ENCODE peak calls at places on chromosomes 1 and 21, in six cellular contexts. One of them, this sample, is unnamed.

GRCh38 chr1:102588536-102588935 is 519.8 kb downstream of the COL11A1 start:
- DNase-seq in coronary artery: no peak
- DNase-seq in left lung: no peak
- DNase-seq in fibroblast of mammary gland: no peak
- DNase-seq in GM13976: no peak
- DNase-seq in epithelial cell of esophagus: peak
- DNase-seq in this sample: no peak

GRCh38 chr1:114618606-114619005 is 37.2 kb upstream of the BCAS2 start:
- DNase-seq in epithelial cell of esophagus: peak
- DNase-seq in coronary artery: no peak
- DNase-seq in fibroblast of mammary gland: no peak
- DNase-seq in GM13976: no peak
- DNase-seq in left lung: no peak
- DNase-seq in this sample: no peak

GRCh38 chr1:246032111-246032551 is 474.9 kb downstream of the SMYD3 start:
- DNase-seq in epithelial cell of esophagus: no peak
- DNase-seq in left lung: no peak
- DNase-seq in coronary artery: no peak
- DNase-seq in fibroblast of mammary gland: no peak
- DNase-seq in GM13976: no peak
- DNase-seq in this sample: no peak

GRCh38 chr1:88935522-88936222 is 44.3 kb upstream of the GTF2B start:
- DNase-seq in coronary artery: no peak
- DNase-seq in GM13976: peak
- DNase-seq in left lung: no peak
- DNase-seq in fibroblast of mammary gland: peak
- DNase-seq in epithelial cell of esophagus: peak
- DNase-seq in this sample: no peak

GRCh38 chr1:1066403-1067283 is 7.5 kb downstream of the RNF223 start:
- DNase-seq in left lung: no peak
- DNase-seq in fibroblast of mammary gland: no peak
- DNase-seq in GM13976: no peak
- DNase-seq in epithelial cell of esophagus: peak
- DNase-seq in coronary artery: no peak
- DNase-seq in this sample: no peak

GRCh38 chr1:235011064-235011598 is 117.5 kb downstream of the TOMM20 start:
- DNase-seq in GM13976: peak
- DNase-seq in left lung: no peak
- DNase-seq in epithelial cell of esophagus: no peak
- DNase-seq in fibroblast of mammary gland: no peak
- DNase-seq in coronary artery: no peak
- DNase-seq in this sample: no peak

GRCh38 chr21:41170442-41170841 is 2.5 kb downstream of the BACE2 start:
- DNase-seq in left lung: no peak
- DNase-seq in fibroblast of mammary gland: peak
- DNase-seq in coronary artery: no peak
- DNase-seq in GM13976: peak
- DNase-seq in epithelial cell of esophagus: peak
- DNase-seq in this sample: no peak

GRCh38 chr1:198520524-198521254 is 19.8 kb downstream of the ATP6V1G3 start:
- DNase-seq in left lung: no peak
- DNase-seq in GM13976: peak
- DNase-seq in fibroblast of mammary gland: no peak
- DNase-seq in coronary artery: no peak
- DNase-seq in epithelial cell of esophagus: peak
- DNase-seq in this sample: no peak

GRCh38 chr1:155219592-155220031 is 11.1 kb downstream of the MTX1 start:
- DNase-seq in coronary artery: no peak
- DNase-seq in left lung: no peak
- DNase-seq in fibroblast of mammary gland: no peak
- DNase-seq in epithelial cell of esophagus: no peak
- DNase-seq in GM13976: no peak
- DNase-seq in this sample: no peak

GRCh38 chr21:25561668-25562641 is 45.3 kb downstream of the MRPL39 start:
- DNase-seq in left lung: peak
- DNase-seq in GM13976: peak
- DNase-seq in fibroblast of mammary gland: peak
- DNase-seq in coronary artery: peak
- DNase-seq in epithelial cell of esophagus: peak
- DNase-seq in this sample: no peak

GRCh38 chr1:55288245-55288644 is 73.1 kb upstream of the USP24 start:
- DNase-seq in epithelial cell of esophagus: no peak
- DNase-seq in coronary artery: no peak
- DNase-seq in left lung: no peak
- DNase-seq in GM13976: peak
- DNase-seq in fibroblast of mammary gland: peak
- DNase-seq in this sample: no peak

GRCh38 chr1:105914403-105914802 is 1142.1 kb upstream of the PRMT6 start:
- DNase-seq in left lung: no peak
- DNase-seq in coronary artery: no peak
- DNase-seq in epithelial cell of esophagus: no peak
- DNase-seq in GM13976: no peak
- DNase-seq in fibroblast of mammary gland: no peak
- DNase-seq in this sample: no peak

DNA sequence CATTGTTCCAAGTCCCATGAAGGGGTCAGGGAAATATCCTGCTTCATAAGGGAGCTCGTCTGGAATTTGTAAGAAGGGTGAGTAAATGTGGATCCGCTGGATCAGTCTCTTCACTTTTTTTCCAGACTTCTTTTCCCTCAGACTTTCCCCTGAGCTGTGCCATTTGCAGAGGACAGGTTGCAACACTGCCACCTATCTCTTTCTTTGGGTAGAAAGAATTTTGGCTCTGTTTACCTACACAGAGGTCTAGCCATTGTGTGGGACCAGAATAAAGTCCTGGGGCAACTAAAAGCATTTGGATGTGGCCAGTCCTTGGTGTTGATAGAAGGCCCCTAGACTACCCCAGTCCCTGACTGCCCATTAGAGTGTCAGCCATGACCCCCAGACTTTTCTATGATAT is 1146.7 kb upstream of the PRMT6 start:
- DNase-seq in GM13976: no peak
- DNase-seq in coronary artery: no peak
- DNase-seq in epithelial cell of esophagus: no peak
- DNase-seq in left lung: no peak
- DNase-seq in fibroblast of mammary gland: no peak
- DNase-seq in this sample: no peak
- TF ChIP-seq CTCF in GM13976: no peak
- TF ChIP-seq CTCF in coronary artery: no peak
- TF ChIP-seq CTCF in epithelial cell of esophagus: no peak
- TF ChIP-seq CTCF in left lung: no peak
- TF ChIP-seq CTCF in fibroblast of mammary gland: no peak
- TF ChIP-seq CTCF in this sample: peak

DNA sequence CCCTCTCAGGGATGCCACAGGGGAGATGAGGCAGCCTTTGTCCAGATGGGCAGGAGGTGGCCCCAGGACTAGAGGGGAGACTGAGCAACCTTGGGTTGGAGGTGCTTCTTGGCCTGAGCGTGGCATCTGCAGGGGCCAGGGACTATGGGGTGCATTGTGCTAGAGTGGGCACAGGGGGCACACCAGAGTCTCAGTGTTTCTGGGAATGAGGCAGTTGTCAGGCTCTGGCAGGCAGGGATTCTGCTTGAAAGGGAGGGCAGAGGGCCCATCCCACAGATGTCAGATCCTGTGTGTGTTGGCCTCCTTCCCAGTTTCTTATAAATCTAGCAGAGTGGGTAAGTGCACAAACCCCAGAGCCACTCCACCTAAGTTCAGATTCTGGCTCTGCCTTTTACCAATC is 13.7 kb downstream of the LGR6 start:
- DNase-seq in fibroblast of mammary gland: peak
- DNase-seq in coronary artery: no peak
- DNase-seq in left lung: no peak
- DNase-seq in GM13976: no peak
- DNase-seq in epithelial cell of esophagus: peak
- DNase-seq in this sample: no peak
- TF ChIP-seq CTCF in fibroblast of mammary gland: no peak
- TF ChIP-seq CTCF in coronary artery: no peak
- TF ChIP-seq CTCF in left lung: no peak
- TF ChIP-seq CTCF in GM13976: no peak
- TF ChIP-seq CTCF in epithelial cell of esophagus: no peak
- TF ChIP-seq CTCF in this sample: peak

GRCh38 chr1:160167580-160167979 is 16.2 kb downstream of the ATP1A4 start:
- DNase-seq in fibroblast of mammary gland: no peak
- DNase-seq in coronary artery: no peak
- DNase-seq in GM13976: no peak
- DNase-seq in epithelial cell of esophagus: no peak
- DNase-seq in left lung: no peak
- DNase-seq in this sample: no peak

GRCh38 chr1:160167056-160167455 is 15.7 kb downstream of the ATP1A4 start:
- DNase-seq in fibroblast of mammary gland: no peak
- DNase-seq in coronary artery: no peak
- DNase-seq in left lung: no peak
- DNase-seq in GM13976: no peak
- DNase-seq in epithelial cell of esophagus: peak
- DNase-seq in this sample: no peak

GRCh38 chr1:160168609-160169369 is 17.4 kb downstream of the ATP1A4 start:
- DNase-seq in coronary artery: peak
- DNase-seq in left lung: no peak
- DNase-seq in GM13976: no peak
- DNase-seq in epithelial cell of esophagus: no peak
- DNase-seq in fibroblast of mammary gland: peak
- DNase-seq in this sample: no peak

GRCh38 chr1:160166459-160166858 is 15.1 kb downstream of the ATP1A4 start:
- DNase-seq in coronary artery: no peak
- DNase-seq in epithelial cell of esophagus: no peak
- DNase-seq in fibroblast of mammary gland: no peak
- DNase-seq in left lung: no peak
- DNase-seq in GM13976: no peak
- DNase-seq in this sample: no peak

DNA sequence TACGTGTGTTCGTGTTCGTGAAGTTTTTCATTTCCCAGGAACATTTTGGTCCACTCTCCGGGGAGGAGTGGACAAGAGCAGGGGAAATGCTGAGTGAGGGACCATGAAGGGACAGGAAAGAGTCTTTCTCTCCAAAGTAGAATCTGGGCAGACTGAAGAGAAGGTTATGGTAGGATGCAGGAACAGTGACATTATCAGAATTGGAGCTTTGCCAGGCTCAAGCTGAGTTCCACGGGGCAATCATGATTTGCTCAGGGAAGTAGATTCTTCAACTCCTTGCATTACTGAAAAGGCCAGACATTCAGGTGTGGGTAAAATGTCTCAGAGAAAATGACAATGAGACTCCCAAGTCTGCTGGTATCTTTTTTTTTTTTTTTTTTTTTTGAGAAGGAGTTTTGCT is 16.6 kb downstream of the ATP1A4 start:
- DNase-seq in left lung: no peak
- DNase-seq in fibroblast of mammary gland: no peak
- DNase-seq in epithelial cell of esophagus: no peak
- DNase-seq in GM13976: no peak
- DNase-seq in coronary artery: no peak
- DNase-seq in this sample: no peak
- TF ChIP-seq CTCF in left lung: no peak
- TF ChIP-seq CTCF in fibroblast of mammary gland: no peak
- TF ChIP-seq CTCF in epithelial cell of esophagus: no peak
- TF ChIP-seq CTCF in GM13976: no peak
- TF ChIP-seq CTCF in coronary artery: no peak
- TF ChIP-seq CTCF in this sample: peak

GRCh38 chr21:33308586-33309490 is 15.9 kb upstream of the IFNAR1 start:
- DNase-seq in epithelial cell of esophagus: peak
- DNase-seq in fibroblast of mammary gland: peak
- DNase-seq in coronary artery: no peak
- DNase-seq in GM13976: peak
- DNase-seq in left lung: no peak
- DNase-seq in this sample: no peak
- TF ChIP-seq CTCF in epithelial cell of esophagus: no peak
- TF ChIP-seq CTCF in fibroblast of mammary gland: no peak
- TF ChIP-seq CTCF in coronary artery: no peak
- TF ChIP-seq CTCF in GM13976: no peak
- TF ChIP-seq CTCF in left lung: no peak
- TF ChIP-seq CTCF in this sample: peak

GRCh38 chr1:6465461-6466005 is 440 bp downstream of the TNFRSF25 start:
- DNase-seq in epithelial cell of esophagus: no peak
- DNase-seq in coronary artery: no peak
- DNase-seq in fibroblast of mammary gland: no peak
- DNase-seq in left lung: no peak
- DNase-seq in GM13976: no peak
- DNase-seq in this sample: no peak

GRCh38 chr1:6463120-6463412 is 2.9 kb downstream of the TNFRSF25 start:
- DNase-seq in coronary artery: no peak
- DNase-seq in epithelial cell of esophagus: no peak
- DNase-seq in GM13976: no peak
- DNase-seq in fibroblast of mammary gland: no peak
- DNase-seq in left lung: no peak
- DNase-seq in this sample: no peak

GRCh38 chr1:6464915-6465314 is 1.1 kb downstream of the TNFRSF25 start:
- DNase-seq in epithelial cell of esophagus: no peak
- DNase-seq in left lung: no peak
- DNase-seq in coronary artery: no peak
- DNase-seq in GM13976: no peak
- DNase-seq in fibroblast of mammary gland: no peak
- DNase-seq in this sample: no peak

GRCh38 chr1:6466023-6466422 is at the start of gene TNFRSF25:
- DNase-seq in GM13976: no peak
- DNase-seq in left lung: no peak
- DNase-seq in coronary artery: no peak
- DNase-seq in fibroblast of mammary gland: no peak
- DNase-seq in epithelial cell of esophagus: no peak
- DNase-seq in this sample: no peak

DNA sequence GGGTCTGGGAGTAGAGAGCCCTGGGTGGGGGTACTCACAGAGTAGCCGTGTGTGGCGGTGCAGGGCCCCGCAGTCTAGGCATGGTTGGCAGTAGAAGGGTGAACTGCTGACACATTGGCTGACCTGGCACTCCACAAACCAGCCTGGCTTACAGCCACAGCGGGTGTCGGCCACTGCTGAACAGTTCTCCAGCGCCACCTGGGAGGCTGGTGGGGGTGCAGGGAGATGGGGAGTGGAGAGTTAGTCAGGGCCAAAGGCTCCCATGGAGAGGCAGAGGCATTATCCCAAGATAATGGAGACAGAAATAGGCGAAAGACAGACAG is 1.5 kb downstream of the TNFRSF25 start:
- DNase-seq in GM13976: no peak
- DNase-seq in left lung: no peak
- DNase-seq in coronary artery: no peak
- DNase-seq in epithelial cell of esophagus: peak
- DNase-seq in fibroblast of mammary gland: no peak
- DNase-seq in this sample: no peak
- TF ChIP-seq CTCF in GM13976: no peak
- TF ChIP-seq CTCF in left lung: no peak
- TF ChIP-seq CTCF in coronary artery: no peak
- TF ChIP-seq CTCF in epithelial cell of esophagus: no peak
- TF ChIP-seq CTCF in fibroblast of mammary gland: no peak
- TF ChIP-seq CTCF in this sample: no peak

GRCh38 chr1:40362699-40363098 is 10.8 kb upstream of the SMAP2 start:
- DNase-seq in epithelial cell of esophagus: peak
- DNase-seq in fibroblast of mammary gland: peak
- DNase-seq in left lung: no peak
- DNase-seq in coronary artery: no peak
- DNase-seq in GM13976: no peak
- DNase-seq in this sample: no peak
- TF ChIP-seq CTCF in epithelial cell of esophagus: no peak
- TF ChIP-seq CTCF in fibroblast of mammary gland: no peak
- TF ChIP-seq CTCF in left lung: no peak
- TF ChIP-seq CTCF in coronary artery: no peak
- TF ChIP-seq CTCF in GM13976: no peak
- TF ChIP-seq CTCF in this sample: no peak